ENCODE peak calls at places on chromosomes 4 and X, in five cellular contexts. Q is HepG2, I is K562, F is WTC11, C is GM12878. X is an unnamed sample.

GRCh38 chrX:83469551-83469950 is 38.5 kb upstream of the POU3F4 start:
- DNase-seq in I (peak), Q (peak), C (no peak), F (peak), X (peak)

GRCh38 chrX:16511776-16512400 is 138.1 kb upstream of the S100G start:
- DNase-seq in F (no peak), Q (no peak), C (no peak), I (no peak), X (no peak)

GRCh38 chrX:154436597-154437397 is at the start of gene GDI1:
- DNase-seq in I (peak), Q (no peak), C (no peak), F (peak), X (peak)

GRCh38 chr4:3512279-3512678 is 19.9 kb downstream of the LRPAP1 start:
- DNase-seq in I (no peak), F (no peak), C (no peak), Q (no peak), X (no peak)

GRCh38 chr4:152896819-152897218 is 39.3 kb upstream of the FHDC1 start:
- DNase-seq in F (no peak), I (no peak), C (no peak), Q (no peak), X (no peak)

GRCh38 chrX:44071847-44072545 is 98.8 kb upstream of the NDP start:
- DNase-seq in C (no peak), I (no peak), Q (no peak), F (no peak), X (no peak)

GRCh38 chr4:40264497-40264896 is 67.7 kb downstream of the RHOH start:
- DNase-seq in F (no peak), Q (no peak), I (no peak), C (no peak), X (no peak)

GRCh38 chrX:19682712-19683331 is 167.5 kb upstream of the MAP3K15 start:
- DNase-seq in Q (no peak), I (no peak), F (peak), C (no peak), X (no peak)

GRCh38 chr4:169270156-169270809 is 473 bp downstream of the SH3RF1 start:
- DNase-seq in F (peak), Q (no peak), I (peak), C (no peak), X (no peak)

GRCh38 chr4:152382057-152382785 is 153.7 kb downstream of the FBXW7 start:
- DNase-seq in C (no peak), Q (no peak), F (no peak), I (no peak), X (no peak)

GRCh38 chrX:55489315-55490009 is at the start of gene USP51:
- DNase-seq in I (peak), Q (no peak), C (peak), F (peak), X (peak)

GRCh38 chrX:10582215-10582733 is 38.1 kb downstream of the MID1 start:
- DNase-seq in C (no peak), Q (no peak), I (peak), F (no peak), X (no peak)

GRCh38 chrX:116726806-116727205 is 264.0 kb upstream of the CT83 start:
- DNase-seq in F (peak), Q (no peak), I (no peak), C (no peak), X (no peak)

GRCh38 chrX:22365460-22365859 is 92.7 kb downstream of the CBLL2 start:
- DNase-seq in Q (no peak), C (no peak), I (no peak), F (no peak), X (no peak)

GRCh38 chrX:13094780-13095425 is 50.5 kb upstream of the FAM9C start:
- DNase-seq in F (no peak), Q (no peak), C (no peak), I (no peak), X (no peak)

GRCh38 chrX:12118134-12118533 is 20.1 kb upstream of the FRMPD4 start:
- DNase-seq in C (no peak), I (no peak), Q (no peak), F (no peak), X (no peak)

GRCh38 chr4:2923141-2923551 is 40.1 kb downstream of the NOP14 start:
- DNase-seq in Q (no peak), I (no peak), F (no peak), C (no peak), X (no peak)

GRCh38 chrX:47804315-47804714 is 32.4 kb upstream of the ZNF81 start:
- DNase-seq in I (no peak), F (no peak), Q (no peak), C (no peak), X (no peak)

GRCh38 chrX:77431227-77431626 is 16.0 kb upstream of the FGF16 start:
- DNase-seq in C (no peak), F (no peak), I (no peak), Q (no peak), X (no peak)

GRCh38 chrX:133048751-133049150 is 48.2 kb downstream of the USP26 start:
- DNase-seq in Q (no peak), F (no peak), C (no peak), I (no peak), X (no peak)

GRCh38 chr4:5373327-5373726 is 322.0 kb downstream of the STK32B start:
- DNase-seq in I (no peak), F (no peak), Q (no peak), C (no peak), X (no peak)

GRCh38 chr4:147616849-147617172 is 386 bp upstream of the TMEM184C start:
- DNase-seq in I (no peak), Q (no peak), F (no peak), C (no peak), X (no peak)

GRCh38 chr4:183746305-183747229 is 87.5 kb downstream of the TRAPPC11 start:
- DNase-seq in C (peak), Q (no peak), F (no peak), I (no peak), X (no peak)

GRCh38 chrX:39473812-39474211 is 623.9 kb downstream of the BCOR start:
- DNase-seq in F (no peak), C (no peak), Q (no peak), I (no peak), X (no peak)

GRCh38 chrX:39472161-39472560 is 625.6 kb downstream of the BCOR start:
- DNase-seq in F (no peak), Q (no peak), I (peak), C (no peak), X (no peak)

GRCh38 chrX:39475372-39475771 is 622.4 kb downstream of the BCOR start:
- DNase-seq in F (no peak), C (no peak), I (peak), Q (no peak), X (no peak)

GRCh38 chrX:39469126-39469525 is 628.6 kb downstream of the BCOR start:
- DNase-seq in C (no peak), Q (no peak), F (no peak), I (no peak), X (no peak)

GRCh38 chrX:39470588-39471155 is 627.1 kb downstream of the BCOR start:
- DNase-seq in F (no peak), I (no peak), C (no peak), Q (no peak), X (no peak)
- TF ChIP-seq ATF3 in F (no peak), I (no peak), C (no peak), Q (no peak), X (no peak)

GRCh38 chr4:129532573-129532972 is 436.6 kb downstream of the C4orf33 start:
- DNase-seq in Q (no peak), I (no peak), F (no peak), C (no peak), X (no peak)

DNA sequence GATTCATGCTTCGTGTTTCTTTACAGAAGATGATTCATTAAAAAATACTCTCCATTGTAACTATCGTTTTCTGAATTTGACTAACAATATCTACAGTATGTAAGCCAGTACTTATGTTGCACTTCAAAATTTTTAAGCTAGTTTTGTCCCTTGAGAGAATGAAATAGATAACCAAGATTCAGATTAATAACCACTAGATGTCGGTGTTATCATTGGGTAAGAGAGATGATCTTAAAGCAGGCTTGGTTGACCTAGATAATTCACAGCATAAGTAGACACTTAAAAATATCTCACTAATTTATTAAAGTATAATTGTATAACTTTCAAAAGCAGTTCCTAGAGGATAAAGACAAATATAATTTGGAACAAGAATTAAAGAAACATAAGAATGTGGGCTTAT is 430.9 kb downstream of the C4orf33 start:
- DNase-seq in I (no peak), Q (peak), F (no peak), C (no peak), X (no peak)
- TF ChIP-seq SP1 in I (no peak), Q (no peak), F (no peak), C (no peak), X (no peak)

DNA sequence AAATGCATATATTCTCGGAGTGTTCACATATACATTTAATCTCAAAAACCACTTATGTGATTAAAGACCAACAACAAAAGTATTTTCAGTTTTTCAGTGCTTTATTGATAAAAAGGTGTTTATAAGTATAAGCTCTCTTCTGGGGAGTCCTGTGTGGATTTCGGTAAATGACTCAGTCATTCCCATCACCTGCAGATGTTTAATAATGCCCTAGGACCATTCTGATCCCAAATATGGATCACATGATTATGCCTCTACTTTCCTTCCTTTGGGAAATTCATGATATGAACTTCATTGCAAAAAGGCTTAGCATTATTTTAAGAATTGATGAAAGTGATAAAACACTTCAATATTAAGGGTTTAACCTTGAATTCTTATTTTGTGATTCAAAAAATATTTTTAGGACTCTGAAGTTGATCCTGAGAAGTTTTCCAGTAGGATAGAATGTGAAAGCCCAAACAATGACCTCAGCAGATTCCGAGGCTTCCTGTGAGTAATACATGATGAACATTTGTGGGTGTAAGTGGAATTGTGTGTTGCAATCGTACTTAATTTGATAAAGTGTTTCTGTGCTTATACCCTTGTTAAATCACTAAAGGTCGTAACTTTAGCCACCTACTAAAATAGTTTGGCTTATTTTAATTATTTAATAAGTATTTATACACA is 40.2 kb downstream of the ATP10D start:
- DNase-seq in F (no peak), C (no peak), Q (no peak), I (no peak), X (no peak)
- TF ChIP-seq ATF3 in F (no peak), C (no peak), Q (no peak), I (no peak), X (no peak)

GRCh38 chr4:119313237-119313636 is 8.7 kb downstream of the FABP2 start:
- DNase-seq in I (no peak), C (no peak), Q (no peak), F (no peak), X (no peak)
- TF ChIP-seq SP1 in I (no peak), C (no peak), Q (no peak), F (no peak), X (no peak)

DNA sequence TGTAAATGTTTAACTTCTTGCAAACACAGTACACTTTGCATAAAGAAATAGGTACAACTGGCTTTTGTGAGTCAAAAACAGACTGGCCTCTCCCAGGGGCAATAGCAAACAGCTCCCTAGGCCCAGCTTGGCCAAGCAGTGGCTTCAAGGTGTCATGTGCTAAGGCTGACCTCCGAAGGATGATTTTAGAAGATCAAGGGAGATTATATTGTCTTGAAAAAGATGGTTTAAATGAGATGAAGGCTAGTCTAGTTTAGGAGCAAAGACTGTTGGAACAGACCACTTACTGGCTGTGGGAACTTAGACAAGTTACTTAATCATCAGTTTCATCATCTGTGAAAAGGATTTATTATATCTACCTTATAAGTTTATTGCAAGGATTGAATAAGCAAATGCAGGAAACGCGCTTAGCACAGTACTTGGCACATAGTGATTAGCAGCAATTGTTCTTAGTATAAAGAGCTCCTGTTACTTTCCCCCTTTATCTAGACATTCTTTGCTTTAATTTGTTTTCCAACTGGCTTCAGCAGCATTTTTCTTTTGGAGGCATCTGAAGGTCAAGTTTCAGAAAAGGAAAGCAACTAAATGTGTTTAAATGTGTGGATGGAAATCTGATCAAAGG is 17.2 kb downstream of the ANXA3 start:
- DNase-seq in I (no peak), Q (peak), F (no peak), C (peak), X (no peak)
- TF ChIP-seq ATF3 in I (no peak), Q (no peak), F (no peak), C (no peak), X (no peak)

GRCh38 chrX:24733111-24733510 is 39.4 kb downstream of the POLA1 start:
- DNase-seq in I (no peak), Q (no peak), F (no peak), C (no peak), X (no peak)
- TF ChIP-seq SP1 in I (no peak), Q (no peak), F (no peak), C (no peak), X (no peak)